ENCODE peak calls at places on chromosome 18, in six cellular contexts. S, B, L, R, G and Y are unnamed samples.

GRCh38 chr18:31825772-31826171 is 65.1 kb upstream of the SLC25A52 start:
- DNase-seq in S (no peak), B (no peak), L (no peak), R (no peak), G (no peak), Y (no peak)

GRCh38 chr18:59708988-59709387 is 11.8 kb upstream of the CCBE1 start:
- DNase-seq in S (no peak), B (no peak), L (no peak), R (no peak), G (no peak), Y (no peak)

GRCh38 chr18:28178720-28179119 is 1.8 kb upstream of the CDH2 start:
- DNase-seq in S (no peak), B (no peak), L (peak), R (no peak), G (no peak), Y (peak)

GRCh38 chr18:55419939-55420664 is 167.9 kb downstream of the TCF4 start:
- DNase-seq in S (no peak), B (no peak), L (no peak), R (no peak), G (no peak), Y (no peak)

GRCh38 chr18:27673861-27674260 is 488.8 kb upstream of the CHST9 start:
- DNase-seq in S (no peak), B (no peak), L (no peak), R (no peak), G (no peak), Y (no peak)

GRCh38 chr18:55124078-55124477 is 164.8 kb upstream of the CCDC68 start:
- DNase-seq in S (no peak), B (no peak), L (peak), R (no peak), G (peak), Y (peak)

GRCh38 chr18:79335833-79336360 is 59.8 kb upstream of the NFATC1 start:
- DNase-seq in S (no peak), B (no peak), L (no peak), R (no peak), G (no peak), Y (no peak)

GRCh38 chr18:23650963-23651927 is 11.5 kb downstream of the ANKRD29 start:
- DNase-seq in S (no peak), B (no peak), L (peak), R (no peak), G (no peak), Y (peak)

GRCh38 chr18:23200751-23201150 is 65.5 kb downstream of the CABLES1 start:
- DNase-seq in S (no peak), B (no peak), L (no peak), R (no peak), G (no peak), Y (no peak)

GRCh38 chr18:68494802-68495560 is 219.9 kb downstream of the TMX3 start:
- DNase-seq in S (no peak), B (no peak), L (peak), R (no peak), G (peak), Y (peak)

DNA sequence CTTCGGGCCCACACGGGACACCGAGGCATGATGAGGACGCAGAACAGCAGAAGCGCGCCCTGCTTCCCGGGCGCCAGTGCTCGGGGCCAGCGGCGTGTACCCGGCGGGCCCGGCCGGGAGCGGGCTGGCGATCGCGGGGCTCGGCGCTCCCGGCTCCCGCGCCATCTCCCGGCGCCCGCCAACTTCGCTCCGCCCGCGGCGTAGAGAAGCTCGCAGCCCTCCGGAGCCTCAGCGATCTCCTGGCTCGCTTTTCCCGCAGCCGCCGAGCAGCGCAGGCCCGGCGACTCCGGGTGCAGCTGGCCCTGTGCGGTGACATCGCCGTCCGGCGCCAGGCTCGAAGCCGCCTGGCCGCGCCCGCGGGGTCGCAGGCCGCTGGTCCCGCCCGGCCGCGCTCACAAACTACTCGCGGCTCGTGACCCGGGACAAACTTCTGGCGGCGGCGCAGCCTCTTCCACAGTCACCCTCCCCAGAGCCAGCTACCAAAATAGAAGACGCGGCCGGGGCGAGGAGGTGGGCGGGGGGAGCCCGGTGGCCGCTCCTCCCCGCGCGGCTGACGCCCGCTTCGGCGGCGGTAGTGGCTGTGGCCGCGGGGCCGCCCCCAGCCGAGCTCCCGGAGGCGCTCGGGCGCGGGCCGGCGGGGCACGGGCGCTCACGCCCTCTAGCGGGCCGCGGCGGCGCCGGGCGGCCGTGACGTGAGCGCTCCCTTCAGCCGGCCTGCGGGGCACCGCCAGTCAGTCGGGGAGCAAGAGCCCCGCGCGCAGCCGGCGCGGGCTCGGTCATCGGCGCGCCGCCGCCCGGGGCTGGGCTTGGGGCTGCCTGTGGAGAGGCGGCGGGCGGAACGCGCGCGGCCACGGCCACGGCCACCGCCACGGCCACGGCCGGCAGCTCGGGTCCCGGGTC is at the start of gene PTPRM:
- DNase-seq in S (peak), B (peak), L (peak), R (no peak), G (peak), Y (peak)
- H3K4me3 ChIP-seq in S (peak), B (peak), L (peak), R (no peak), G (peak), Y (peak)

DNA sequence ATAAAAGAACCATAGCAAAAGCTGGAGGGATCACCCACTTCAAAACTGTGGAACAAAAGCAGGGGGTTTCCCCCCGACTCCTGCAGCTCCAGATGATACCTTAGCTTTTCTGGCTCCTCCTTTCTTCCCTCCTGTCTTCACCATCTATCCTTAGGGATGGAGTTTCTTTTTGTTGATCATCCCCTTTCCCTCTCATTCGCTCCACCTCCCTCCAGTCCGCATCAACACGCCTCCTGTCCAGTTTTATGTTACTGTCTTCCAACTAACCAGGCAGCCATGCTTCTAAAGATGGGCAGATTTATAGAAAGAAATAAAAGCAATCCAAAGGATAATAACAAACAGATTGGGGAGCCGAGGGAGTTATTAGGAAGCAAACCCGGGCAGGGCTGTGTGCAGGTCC is 356.3 kb upstream of the SMIM21 start:
- DNase-seq in S (no peak), B (no peak), L (no peak), R (no peak), G (no peak), Y (no peak)
- H3K4me3 ChIP-seq in S (peak), B (no peak), L (no peak), R (no peak), G (no peak), Y (no peak)

GRCh38 chr18:12278765-12279682 is 24.9 kb downstream of the CIDEA start:
- DNase-seq in S (peak), B (peak), L (peak), R (no peak), G (peak), Y (peak)
- H3K4me3 ChIP-seq in S (peak), B (peak), L (peak), R (no peak), G (peak), Y (peak)

GRCh38 chr18:34493566-34494358 is 216.3 kb upstream of the DTNA start:
- DNase-seq in S (peak), B (no peak), L (peak), R (no peak), G (peak), Y (no peak)
- H3K4me3 ChIP-seq in S (peak), B (peak), L (peak), R (no peak), G (peak), Y (peak)

GRCh38 chr18:37574113-37574512 is 8.5 kb upstream of the CELF4 start:
- DNase-seq in S (no peak), B (no peak), L (no peak), R (no peak), G (no peak), Y (no peak)
- H3K4me3 ChIP-seq in S (no peak), B (no peak), L (no peak), R (no peak), G (no peak), Y (no peak)

GRCh38 chr18:9710037-9710436 is 1.9 kb downstream of the RAB31 start:
- DNase-seq in S (no peak), B (no peak), L (no peak), R (no peak), G (no peak), Y (no peak)
- H3K4me3 ChIP-seq in S (peak), B (no peak), L (peak), R (no peak), G (no peak), Y (peak)